ENCODE peak calls at places on chromosomes 12 and 14, in four cellular contexts. M, Y, S and I are unnamed samples.
A peak's percentile ranks its signal among the peaks of the same experiment; 100 is the strongest.

GRCh38 chr12:105018761-105019160 is 32.6 kb downstream of the NOPCHAP1 start:
- DNase-seq in Y (no peak), M (no peak), S (no peak), I (no peak)

GRCh38 chr14:70670992-70671651 is 29.4 kb downstream of the TTC9 start:
- DNase-seq in M (no peak), S (no peak), Y (no peak), I (no peak)

GRCh38 chr12:5171701-5172100 is 128.0 kb downstream of the KCNA5 start:
- DNase-seq in M (peak; percentile 69), S (no peak), Y (peak; percentile 42), I (peak; percentile 73)

GRCh38 chr14:51283402-51283825 is 43.4 kb downstream of the TMX1 start:
- DNase-seq in M (peak; percentile 86), S (no peak), Y (peak; percentile 17), I (peak; percentile 22)

GRCh38 chr12:53051058-53051880 is 1.4 kb downstream of the TNS2 start:
- DNase-seq in M (peak; percentile 71), S (no peak), Y (no peak), I (no peak)

GRCh38 chr14:102928412-102929348 is 6.2 kb downstream of the AMN start:
- DNase-seq in M (no peak), Y (peak; percentile 61), S (peak; percentile 75), I (no peak)

GRCh38 chr14:104600141-104600643 is 4.4 kb downstream of the TMEM179 start:
- DNase-seq in Y (peak; percentile 83), M (peak; percentile 41), S (no peak), I (peak; percentile 47)

GRCh38 chr12:6334940-6335450 is 6.9 kb downstream of the TNFRSF1A start:
- DNase-seq in Y (no peak), S (no peak), M (no peak), I (no peak)